ENCODE peak calls at places on chromosomes 3 and 15, in seven cellular contexts. P is A549, D is iPS DF 19.7, W is T-helper 17 cell, O is Calu3, Q is M059J, I is T-helper 9 cell. X is an unnamed sample.

GRCh38 chr3:151816091-151816604 is 2.2 kb downstream of the AADAC start:
- DNase-seq in P (peak), D (no peak), W (no peak), O (peak), Q (peak), I (no peak), X (no peak)

GRCh38 chr3:179642871-179643270 is 10.0 kb upstream of the USP13 start:
- DNase-seq in P (no peak), D (no peak), W (no peak), O (no peak), Q (no peak), I (no peak), X (no peak)

GRCh38 chr3:101531473-101532086 is 18.6 kb upstream of the SENP7 start:
- DNase-seq in P (no peak), D (no peak), W (no peak), O (no peak), Q (peak), I (no peak), X (no peak)

GRCh38 chr15:52337198-52337853 is 41.7 kb upstream of the MYO5C start:
- DNase-seq in P (peak), D (no peak), W (no peak), O (no peak), Q (peak), I (no peak), X (no peak)

GRCh38 chr15:74869726-74870407 is 3.3 kb downstream of the SCAMP2 start:
- DNase-seq in P (no peak), D (no peak), W (no peak), O (no peak), Q (no peak), I (no peak), X (no peak)

GRCh38 chr3:37905987-37906674 is 44.5 kb downstream of the CTDSPL start:
- DNase-seq in P (no peak), D (no peak), W (no peak), O (peak), Q (peak), I (no peak), X (no peak)

GRCh38 chr3:48118322-48118721 is 69.9 kb downstream of the CDC25A start:
- DNase-seq in P (no peak), D (no peak), W (no peak), O (no peak), Q (no peak), I (no peak), X (no peak)

GRCh38 chr3:119918992-119919933 is 137.4 kb downstream of the NR1I2 start:
- DNase-seq in P (no peak), D (no peak), W (no peak), O (no peak), Q (no peak), I (no peak), X (no peak)

GRCh38 chr3:148957586-148957985 is 33.8 kb upstream of the GYG1 start:
- DNase-seq in P (no peak), D (peak), W (no peak), O (peak), Q (peak), I (no peak), X (no peak)

GRCh38 chr15:90870354-90871096 is 2.1 kb downstream of the FURIN start:
- DNase-seq in P (no peak), D (no peak), W (no peak), O (no peak), Q (peak), I (no peak), X (no peak)

GRCh38 chr15:40871749-40872617 is 2.1 kb downstream of the RHOV start:
- DNase-seq in P (no peak), D (no peak), W (no peak), O (peak), Q (no peak), I (no peak), X (no peak)

X was measured in iPS DF 6.9.